ENCODE peak calls at places on chromosomes 1 and 21, in four cellular contexts. U is HepG2, O is A549, Y is IMR-90. C is an unnamed sample.

GRCh38 chr1:160209041-160209655 is 4.0 kb downstream of the PEA15 start:
- DNase-seq in U (no peak), O (no peak), Y (no peak), C (no peak)

GRCh38 chr1:51948491-51948915 is 42.0 kb downstream of the RAB3B start:
- DNase-seq in U (no peak), O (no peak), Y (no peak), C (no peak)

GRCh38 chr1:246602194-246602593 is 35.9 kb downstream of the CNST start:
- DNase-seq in U (no peak), O (no peak), Y (peak; percentile 34), C (no peak)

GRCh38 chr1:156476501-156477298 is 23.9 kb downstream of the MEF2D start:
- DNase-seq in U (peak; percentile 45), O (peak; percentile 31), Y (peak; percentile 93), C (no peak)

GRCh38 chr1:53134042-53134485 is 8.4 kb downstream of the SLC1A7 start:
- DNase-seq in U (no peak), O (no peak), Y (no peak), C (no peak)

GRCh38 chr1:54199151-54199764 is 572 bp downstream of the CYB5RL start:
- DNase-seq in U (peak; percentile 8), O (peak; percentile 16), Y (no peak), C (no peak)

GRCh38 chr1:117815105-117815812 is 114.2 kb downstream of the GDAP2 start:
- DNase-seq in U (no peak), O (no peak), Y (peak; percentile 70), C (no peak)

GRCh38 chr1:204591473-204592090 is 75.4 kb downstream of the MDM4 start:
- DNase-seq in U (no peak), O (no peak), Y (peak; percentile 76), C (no peak)

DNA sequence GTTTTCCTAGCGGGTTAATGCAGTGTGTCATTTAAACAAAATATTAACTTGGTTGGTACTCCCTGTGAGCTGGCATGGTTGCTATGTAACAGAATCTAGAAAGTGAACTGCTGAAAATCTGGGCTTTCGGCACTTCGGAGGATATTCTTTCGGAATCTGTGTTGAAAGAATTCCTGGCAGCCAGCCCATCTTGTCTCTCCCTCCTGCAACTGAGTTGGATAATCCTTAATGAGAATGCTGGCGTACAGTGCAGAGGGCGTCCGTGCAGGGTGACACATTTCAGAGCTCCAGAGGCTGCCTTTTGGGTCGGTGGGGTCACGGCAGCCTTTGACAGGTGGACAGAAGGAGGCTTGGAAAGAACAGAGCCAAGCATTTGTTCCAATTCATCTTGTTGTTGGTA is 3.6 kb downstream of the KAZN start:
- DNase-seq in U (no peak), O (no peak), Y (no peak), C (no peak)
- TF ChIP-seq MAZ in U (no peak), O (no peak), Y (no peak), C (no peak)

DNA sequence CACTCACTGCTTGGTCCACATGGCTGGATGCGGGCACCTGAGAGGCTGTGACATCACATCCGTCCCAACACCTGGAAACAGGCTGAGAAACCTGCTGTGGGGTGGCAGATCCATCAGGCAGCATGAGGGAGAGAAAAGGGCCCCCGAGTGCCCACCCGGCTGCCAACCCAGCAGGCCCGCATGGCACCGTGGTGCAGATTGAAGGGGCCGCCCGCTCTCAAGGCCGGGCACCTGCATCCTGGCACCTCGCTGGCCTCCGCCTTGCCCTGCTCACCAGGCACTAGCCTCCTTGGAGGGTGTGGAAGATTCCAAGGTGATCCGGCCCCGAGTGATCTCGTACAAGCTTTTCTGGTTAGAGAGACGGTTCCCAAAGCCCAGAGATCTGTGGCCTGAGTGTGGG is 110.5 kb downstream of the PRDM16 start:
- DNase-seq in U (no peak), O (no peak), Y (no peak), C (no peak)
- TF ChIP-seq CTCF in U (no peak), O (no peak), Y (no peak), C (no peak)

GRCh38 chr1:203581841-203582240 is 44.8 kb upstream of the ATP2B4 start:
- DNase-seq in U (no peak), O (no peak), Y (no peak), C (no peak)
- TF ChIP-seq MAZ in U (no peak), O (no peak), Y (no peak), C (no peak)

DNA sequence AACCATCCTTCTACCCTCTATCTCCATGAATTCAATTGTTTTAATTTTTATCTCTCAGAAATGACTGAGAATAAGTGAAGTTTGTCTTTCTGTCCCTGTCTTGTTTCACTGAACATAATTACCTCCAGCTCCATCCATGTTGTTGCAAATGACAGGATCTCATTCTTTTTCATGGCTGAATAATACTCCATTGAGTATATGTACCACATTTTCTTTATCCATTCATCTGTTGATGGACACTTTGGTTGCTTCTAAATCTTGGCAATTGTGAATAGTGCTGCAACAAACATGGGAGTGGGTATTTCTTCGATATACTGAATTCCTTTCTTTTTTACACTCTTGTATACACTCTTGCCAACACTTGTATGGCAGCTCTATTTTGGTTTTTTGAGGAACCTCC is 72.8 kb upstream of the COX20 start:
- DNase-seq in U (no peak), O (no peak), Y (no peak), C (no peak)
- TF ChIP-seq CTCF in U (no peak), O (no peak), Y (no peak), C (no peak)

GRCh38 chr1:200880212-200880611 is 7.4 kb downstream of the GPR25 start:
- DNase-seq in U (no peak), O (no peak), Y (no peak), C (no peak)
- TF ChIP-seq MAZ in U (no peak), O (no peak), Y (no peak), C (no peak)

DNA sequence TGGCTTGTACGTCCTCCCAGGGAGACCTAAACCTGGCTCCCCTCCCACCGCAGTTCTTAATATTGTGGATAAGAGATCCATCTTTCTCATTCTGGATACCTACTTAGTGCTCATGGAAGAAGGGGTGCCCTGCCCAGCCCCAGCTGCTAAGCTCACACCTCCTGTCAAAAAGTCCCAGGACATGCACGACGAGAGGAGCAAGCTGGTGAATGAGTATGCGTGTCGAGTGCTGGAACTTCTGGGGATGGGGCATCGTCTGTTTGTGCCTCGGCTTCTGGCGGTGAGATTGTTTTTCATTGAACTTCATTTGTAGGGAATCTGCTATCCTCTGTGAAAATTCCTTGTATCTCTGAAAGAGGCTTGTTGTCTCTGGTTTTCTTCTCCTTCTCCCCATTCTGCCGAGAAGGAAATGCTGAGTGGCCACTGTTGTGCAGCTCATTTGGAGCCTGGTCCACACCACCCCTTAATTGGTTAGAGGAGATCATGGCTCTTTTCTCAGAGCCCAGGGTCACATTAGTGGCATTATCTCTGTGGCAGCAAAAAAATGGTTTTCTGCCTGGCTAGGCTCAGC is 199.4 kb upstream of the CACYBP start:
- DNase-seq in U (no peak), O (no peak), Y (peak; percentile 3), C (no peak)
- TF ChIP-seq CTCF in U (no peak), O (no peak), Y (no peak), C (no peak)

DNA sequence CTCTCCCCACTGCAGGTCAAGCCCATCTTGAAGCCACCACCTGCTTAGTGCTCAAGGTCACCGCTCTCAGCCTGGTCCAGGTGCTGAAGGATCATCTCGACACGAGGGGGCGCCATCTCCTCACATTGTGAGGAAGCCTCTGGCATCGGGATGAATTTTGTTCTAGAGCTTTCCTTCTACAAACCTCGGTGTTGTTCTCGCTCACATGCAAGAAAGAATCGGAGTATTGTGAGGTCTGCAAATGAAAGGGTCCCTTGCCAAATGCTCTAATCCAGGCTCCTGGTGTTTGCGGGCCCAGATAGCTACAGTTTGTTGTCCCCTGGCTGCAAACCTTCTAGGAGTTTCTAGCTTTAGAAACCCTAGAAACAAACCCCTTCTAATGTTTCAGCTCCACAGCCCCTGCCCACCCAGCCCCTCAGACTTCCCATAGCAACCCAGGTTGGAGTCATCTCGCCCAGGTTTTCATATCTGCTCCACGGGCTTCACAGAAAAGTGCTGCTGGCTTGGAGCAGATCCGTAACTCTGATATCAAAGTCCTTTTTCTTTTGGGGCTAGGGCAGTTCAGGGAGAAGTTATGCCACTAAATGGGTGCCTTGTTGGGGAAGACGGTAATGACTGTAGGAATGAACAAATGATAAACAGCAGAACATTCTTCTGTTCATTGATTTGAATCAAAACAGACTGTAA is 8.6 kb upstream of the ATP5PO start:
- DNase-seq in U (peak; percentile 70), O (peak; percentile 48), Y (peak; percentile 72), C (peak; percentile 92)
- TF ChIP-seq MAZ in U (no peak), O (no peak), Y (no peak), C (no peak)

DNA sequence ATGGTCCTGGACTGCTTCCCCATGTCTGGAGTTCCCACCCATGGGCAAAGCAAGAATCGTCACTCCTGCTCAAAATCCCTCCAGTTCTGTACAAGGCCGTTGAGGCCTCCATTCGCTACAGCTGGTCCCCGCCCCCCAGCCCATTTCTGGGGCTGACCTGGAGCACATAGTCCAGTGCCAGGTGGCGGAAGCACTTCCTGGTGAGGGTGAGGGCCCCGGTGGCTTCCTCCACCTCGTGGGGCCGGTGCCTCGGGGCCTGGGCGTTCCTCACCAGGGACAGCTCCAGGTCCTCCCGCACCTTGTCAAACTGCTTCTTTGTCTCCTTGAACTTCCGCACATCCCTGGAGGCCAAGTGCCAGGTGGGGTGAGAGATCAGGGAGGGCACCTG is 7.4 kb downstream of the ACAP3 start:
- DNase-seq in U (no peak), O (no peak), Y (no peak), C (no peak)
- TF ChIP-seq CTCF in U (no peak), O (no peak), Y (no peak), C (peak; percentile 38)

GRCh38 chr1:61184035-61184713 is 101.8 kb downstream of the NFIA start:
- DNase-seq in U (peak; percentile 74), O (peak; percentile 19), Y (peak; percentile 63), C (peak; percentile 58)
- TF ChIP-seq MAZ in U (no peak), O (no peak), Y (no peak), C (peak; percentile 15)